ENCODE peak calls at places on chromosome 6, in nine cellular contexts. One of them, this sample, is unnamed.

GRCh38 chr6:1598886-1599285 is 10.8 kb upstream of the FOXC1 start:
- DNase-seq in GM12865: no peak
- DNase-seq in stimulated activated CD4-positive, alpha-beta T cell treated with anti-CD3 and anti-CD28 coated beads, Interleukin-1b, Interleukin-23, amount 100 ng/mL, for 1 hour: no peak
- DNase-seq in KBM-7: no peak
- DNase-seq in DMS153: no peak
- DNase-seq in NCI-H69: no peak
- DNase-seq in AG20443: no peak
- DNase-seq in nucleus accumbens: no peak
- DNase-seq in lung microvascular endothelial cell: no peak
- DNase-seq in this sample: no peak

GRCh38 chr6:33095681-33096080 is 19.9 kb downstream of the HLA-DPB1 start:
- DNase-seq in KBM-7: no peak
- DNase-seq in NCI-H69: no peak
- DNase-seq in DMS153: no peak
- DNase-seq in stimulated activated CD4-positive, alpha-beta T cell treated with anti-CD3 and anti-CD28 coated beads, Interleukin-1b, Interleukin-23, amount 100 ng/mL, for 1 hour: no peak
- DNase-seq in lung microvascular endothelial cell: no peak
- DNase-seq in nucleus accumbens: no peak
- DNase-seq in AG20443: peak; percentile 72
- DNase-seq in GM12865: no peak
- DNase-seq in this sample: no peak

GRCh38 chr6:42520786-42521607 is 42.8 kb upstream of the UBR2 start:
- DNase-seq in nucleus accumbens: no peak
- DNase-seq in lung microvascular endothelial cell: no peak
- DNase-seq in DMS153: no peak
- DNase-seq in stimulated activated CD4-positive, alpha-beta T cell treated with anti-CD3 and anti-CD28 coated beads, Interleukin-1b, Interleukin-23, amount 100 ng/mL, for 1 hour: no peak
- DNase-seq in AG20443: peak; percentile 60
- DNase-seq in KBM-7: peak; percentile 63
- DNase-seq in NCI-H69: no peak
- DNase-seq in GM12865: peak; percentile 72
- DNase-seq in this sample: no peak

GRCh38 chr6:122647765-122648164 is 37.6 kb downstream of the PKIB start:
- DNase-seq in stimulated activated CD4-positive, alpha-beta T cell treated with anti-CD3 and anti-CD28 coated beads, Interleukin-1b, Interleukin-23, amount 100 ng/mL, for 1 hour: no peak
- DNase-seq in NCI-H69: no peak
- DNase-seq in lung microvascular endothelial cell: no peak
- DNase-seq in KBM-7: no peak
- DNase-seq in GM12865: no peak
- DNase-seq in DMS153: no peak
- DNase-seq in nucleus accumbens: no peak
- DNase-seq in AG20443: no peak
- DNase-seq in this sample: no peak

GRCh38 chr6:68575765-68576439 is 59.2 kb upstream of the ADGRB3 start:
- DNase-seq in DMS153: peak; percentile 85
- DNase-seq in nucleus accumbens: peak; percentile 52
- DNase-seq in KBM-7: peak; percentile 61
- DNase-seq in GM12865: no peak
- DNase-seq in NCI-H69: peak; percentile 93
- DNase-seq in lung microvascular endothelial cell: no peak
- DNase-seq in AG20443: no peak
- DNase-seq in stimulated activated CD4-positive, alpha-beta T cell treated with anti-CD3 and anti-CD28 coated beads, Interleukin-1b, Interleukin-23, amount 100 ng/mL, for 1 hour: no peak
- DNase-seq in this sample: peak; percentile 19

GRCh38 chr6:112468359-112468758 is 121.2 kb downstream of the RFPL4B start:
- DNase-seq in stimulated activated CD4-positive, alpha-beta T cell treated with anti-CD3 and anti-CD28 coated beads, Interleukin-1b, Interleukin-23, amount 100 ng/mL, for 1 hour: no peak
- DNase-seq in GM12865: no peak
- DNase-seq in lung microvascular endothelial cell: no peak
- DNase-seq in KBM-7: no peak
- DNase-seq in AG20443: peak; percentile 23
- DNase-seq in DMS153: no peak
- DNase-seq in NCI-H69: no peak
- DNase-seq in nucleus accumbens: no peak
- DNase-seq in this sample: no peak

GRCh38 chr6:11196511-11197174 is 35.8 kb downstream of the NEDD9 start:
- DNase-seq in NCI-H69: peak; percentile 67
- DNase-seq in lung microvascular endothelial cell: peak; percentile 61
- DNase-seq in KBM-7: no peak
- DNase-seq in AG20443: peak; percentile 84
- DNase-seq in GM12865: no peak
- DNase-seq in stimulated activated CD4-positive, alpha-beta T cell treated with anti-CD3 and anti-CD28 coated beads, Interleukin-1b, Interleukin-23, amount 100 ng/mL, for 1 hour: no peak
- DNase-seq in DMS153: no peak
- DNase-seq in nucleus accumbens: no peak
- DNase-seq in this sample: no peak

GRCh38 chr6:97626586-97627441 is 343.8 kb upstream of the MMS22L start:
- DNase-seq in NCI-H69: peak; percentile 89
- DNase-seq in KBM-7: no peak
- DNase-seq in lung microvascular endothelial cell: no peak
- DNase-seq in GM12865: no peak
- DNase-seq in nucleus accumbens: peak; percentile 27
- DNase-seq in AG20443: peak; percentile 11
- DNase-seq in DMS153: peak; percentile 46
- DNase-seq in stimulated activated CD4-positive, alpha-beta T cell treated with anti-CD3 and anti-CD28 coated beads, Interleukin-1b, Interleukin-23, amount 100 ng/mL, for 1 hour: no peak
- DNase-seq in this sample: peak; percentile 47

GRCh38 chr6:12903246-12903645 is 186.7 kb downstream of the PHACTR1 start:
- DNase-seq in GM12865: no peak
- DNase-seq in NCI-H69: no peak
- DNase-seq in stimulated activated CD4-positive, alpha-beta T cell treated with anti-CD3 and anti-CD28 coated beads, Interleukin-1b, Interleukin-23, amount 100 ng/mL, for 1 hour: no peak
- DNase-seq in DMS153: no peak
- DNase-seq in lung microvascular endothelial cell: no peak
- DNase-seq in KBM-7: no peak
- DNase-seq in AG20443: no peak
- DNase-seq in nucleus accumbens: no peak
- DNase-seq in this sample: no peak

GRCh38 chr6:52922161-52922560 is 12.7 kb upstream of the GSTA3 start:
- DNase-seq in KBM-7: no peak
- DNase-seq in stimulated activated CD4-positive, alpha-beta T cell treated with anti-CD3 and anti-CD28 coated beads, Interleukin-1b, Interleukin-23, amount 100 ng/mL, for 1 hour: no peak
- DNase-seq in lung microvascular endothelial cell: no peak
- DNase-seq in nucleus accumbens: no peak
- DNase-seq in DMS153: no peak
- DNase-seq in GM12865: peak; percentile 3
- DNase-seq in NCI-H69: no peak
- DNase-seq in AG20443: no peak
- DNase-seq in this sample: no peak

GRCh38 chr6:6942826-6943225 is 164.9 kb upstream of the RREB1 start:
- DNase-seq in nucleus accumbens: no peak
- DNase-seq in NCI-H69: no peak
- DNase-seq in lung microvascular endothelial cell: no peak
- DNase-seq in GM12865: peak; percentile 24
- DNase-seq in DMS153: peak; percentile 88
- DNase-seq in AG20443: peak; percentile 88
- DNase-seq in stimulated activated CD4-positive, alpha-beta T cell treated with anti-CD3 and anti-CD28 coated beads, Interleukin-1b, Interleukin-23, amount 100 ng/mL, for 1 hour: no peak
- DNase-seq in KBM-7: peak; percentile 99
- DNase-seq in this sample: no peak

GRCh38 chr6:160945516-160946177 is 45.9 kb upstream of the MAP3K4 start:
- DNase-seq in GM12865: no peak
- DNase-seq in stimulated activated CD4-positive, alpha-beta T cell treated with anti-CD3 and anti-CD28 coated beads, Interleukin-1b, Interleukin-23, amount 100 ng/mL, for 1 hour: no peak
- DNase-seq in NCI-H69: no peak
- DNase-seq in DMS153: no peak
- DNase-seq in AG20443: no peak
- DNase-seq in KBM-7: no peak
- DNase-seq in lung microvascular endothelial cell: no peak
- DNase-seq in nucleus accumbens: no peak
- DNase-seq in this sample: no peak

GRCh38 chr6:151139524-151139923 is 100.2 kb upstream of the AKAP12 start:
- DNase-seq in GM12865: no peak
- DNase-seq in stimulated activated CD4-positive, alpha-beta T cell treated with anti-CD3 and anti-CD28 coated beads, Interleukin-1b, Interleukin-23, amount 100 ng/mL, for 1 hour: no peak
- DNase-seq in lung microvascular endothelial cell: no peak
- DNase-seq in nucleus accumbens: no peak
- DNase-seq in AG20443: no peak
- DNase-seq in KBM-7: no peak
- DNase-seq in NCI-H69: no peak
- DNase-seq in DMS153: no peak
- DNase-seq in this sample: no peak